ENCODE peak calls at places on chromosome 22, in five cellular contexts. L is activated naive CD4-positive, alpha-beta T cell; D is psoas muscle; P is HFFc6; I is AG09309. Q is an unnamed sample.

GRCh38 chr22:30309981-30310672 is 16.6 kb downstream of the TBC1D10A start:
- DNase-seq in D (no peak), I (no peak), P (no peak), L (no peak), Q (no peak)

GRCh38 chr22:40679964-40680818 is 907 bp downstream of the MCHR1 start:
- DNase-seq in D (no peak), P (peak), I (no peak), L (no peak), Q (no peak)

GRCh38 chr22:49153921-49154320 is 673.8 kb downstream of the BRD1 start:
- DNase-seq in D (no peak), P (no peak), I (no peak), L (no peak), Q (no peak)

GRCh38 chr22:37967637-37968451 is 14.3 kb downstream of the POLR2F start:
- DNase-seq in D (no peak), P (no peak), L (no peak), I (no peak), Q (no peak)

GRCh38 chr22:32204856-32205722 is at the start of gene RFPL2:
- DNase-seq in P (peak), D (no peak), I (no peak), L (no peak), Q (no peak)

GRCh38 chr22:42560781-42561180 is 7.0 kb downstream of the SERHL2 start:
- DNase-seq in L (no peak), I (no peak), D (no peak), P (no peak), Q (no peak)

GRCh38 chr22:48477031-48477721 is 1350.5 kb downstream of the BRD1 start:
- DNase-seq in D (no peak), P (no peak), I (no peak), L (no peak), Q (no peak)

GRCh38 chr22:50286701-50287318 is 16.6 kb upstream of the MAPK11 start:
- DNase-seq in L (no peak), D (no peak), I (no peak), P (no peak), Q (no peak)

GRCh38 chr22:41742918-41743317 is 43.6 kb downstream of the MEI1 start:
- DNase-seq in L (no peak), P (no peak), I (no peak), D (no peak), Q (no peak)

GRCh38 chr22:43891360-43892182 is at the start of gene PNPLA5:
- DNase-seq in L (no peak), I (no peak), P (no peak), D (peak), Q (no peak)

GRCh38 chr22:46902998-46903916 is 140.8 kb downstream of the TBC1D22A start:
- DNase-seq in L (no peak), I (no peak), D (no peak), P (no peak), Q (no peak)

GRCh38 chr22:19109198-19110063 is 12.8 kb downstream of the DGCR2 start:
- DNase-seq in I (peak), D (no peak), L (peak), P (no peak), Q (no peak)

GRCh38 chr22:30212363-30212995 is 34.1 kb downstream of the LIF start:
- DNase-seq in D (peak), I (peak), P (peak), L (no peak), Q (peak)

GRCh38 chr22:49954354-49954753 is 6.2 kb upstream of the PIM3 start:
- DNase-seq in L (no peak), I (no peak), P (no peak), D (peak), Q (no peak)

GRCh38 chr22:22400099-22400498 is 108.4 kb downstream of the ZNF280B start:
- DNase-seq in L (no peak), I (no peak), D (no peak), P (no peak), Q (no peak)

GRCh38 chr22:24147666-24148065 is 33.6 kb upstream of the SUSD2 start:
- DNase-seq in P (no peak), D (no peak), I (no peak), L (no peak), Q (no peak)

GRCh38 chr22:37501610-37502341 is 15.6 kb upstream of the MFNG start:
- DNase-seq in L (no peak), I (peak), D (no peak), P (peak), Q (peak)

GRCh38 chr22:22228421-22228820 is 16.2 kb upstream of the VPREB1 start:
- DNase-seq in P (no peak), L (no peak), I (no peak), D (no peak), Q (no peak)

GRCh38 chr22:40635008-40635939 is 1.2 kb downstream of the MRTFA start:
- DNase-seq in L (no peak), P (peak), D (no peak), I (no peak), Q (no peak)

GRCh38 chr22:44576311-44577260 is 78.6 kb upstream of the RTL6 start:
- DNase-seq in P (no peak), L (no peak), D (peak), I (no peak), Q (no peak)

GRCh38 chr22:37982938-37983859 is 1.2 kb downstream of the SOX10 start:
- DNase-seq in L (no peak), D (no peak), I (no peak), P (no peak), Q (no peak)

GRCh38 chr22:23398701-23399366 is 181.3 kb downstream of the IGLL1 start:
- DNase-seq in D (peak), I (no peak), L (no peak), P (no peak), Q (no peak)

GRCh38 chr22:48760481-48761238 is 1067.0 kb downstream of the BRD1 start:
- DNase-seq in L (no peak), I (no peak), P (no peak), D (no peak), Q (no peak)

GRCh38 chr22:44600386-44600785 is 101.6 kb upstream of the PRR5 start:
- DNase-seq in I (no peak), P (no peak), L (no peak), D (peak), Q (no peak)

GRCh38 chr22:33923660-33924246 is 3.5 kb upstream of the LARGE1 start:
- DNase-seq in P (peak), D (no peak), I (no peak), L (no peak), Q (peak)